ENCODE peak calls at places on chromosomes 6 and 20, in six cellular contexts. M, Y, C, Z, I and R are unnamed samples.

GRCh38 chr6:152750694-152751093 is at the start of gene VIP:
- DNase-seq in M (no peak), Y (no peak), C (no peak), Z (no peak), I (peak), R (no peak)

GRCh38 chr6:31441368-31442267 is 38.2 kb downstream of the MICA start:
- DNase-seq in M (peak), Y (peak), C (peak), Z (peak), I (peak), R (peak)

GRCh38 chr6:140554421-140554820 is 1180.0 kb upstream of the CITED2 start:
- DNase-seq in M (no peak), Y (no peak), C (no peak), Z (no peak), I (no peak), R (no peak)

GRCh38 chr6:115398607-115399006 is 662.1 kb downstream of the FRK start:
- DNase-seq in M (no peak), Y (no peak), C (no peak), Z (no peak), I (no peak), R (no peak)

GRCh38 chr20:21286775-21287174 is 16.4 kb upstream of the XRN2 start:
- DNase-seq in M (no peak), Y (no peak), C (no peak), Z (no peak), I (no peak), R (no peak)

GRCh38 chr6:141364232-141364631 is 768.5 kb upstream of the GJE1 start:
- DNase-seq in M (no peak), Y (no peak), C (no peak), Z (no peak), I (no peak), R (no peak)

GRCh38 chr6:36853325-36853724 is 14.1 kb upstream of the CPNE5 start:
- DNase-seq in M (no peak), Y (no peak), C (no peak), Z (no peak), I (no peak), R (no peak)

GRCh38 chr20:62355527-62356142 is 11.5 kb downstream of the LAMA5 start:
- DNase-seq in M (no peak), Y (peak), C (no peak), Z (no peak), I (no peak), R (no peak)

GRCh38 chr6:100464910-100465700 is at the start of gene SIM1:
- DNase-seq in M (no peak), Y (no peak), C (no peak), Z (no peak), I (no peak), R (no peak)

GRCh38 chr20:17867546-17867945 is 101.0 kb downstream of the SNX5 start:
- DNase-seq in M (no peak), Y (no peak), C (no peak), Z (no peak), I (no peak), R (no peak)

GRCh38 chr6:22657341-22657985 is 88.1 kb downstream of the HDGFL1 start:
- DNase-seq in M (no peak), Y (peak), C (peak), Z (peak), I (peak), R (no peak)

GRCh38 chr6:2028457-2029038 is 216.9 kb downstream of the GMDS start:
- DNase-seq in M (no peak), Y (no peak), C (no peak), Z (peak), I (no peak), R (no peak)

GRCh38 chr6:170446841-170447560 is 106.1 kb downstream of the PSMB1 start:
- DNase-seq in M (no peak), Y (no peak), C (no peak), Z (no peak), I (no peak), R (no peak)

GRCh38 chr20:61397146-61397545 is 145.1 kb downstream of the CDH4 start:
- DNase-seq in M (no peak), Y (no peak), C (no peak), Z (no peak), I (no peak), R (no peak)

GRCh38 chr6:134007077-134007476 is 45.3 kb downstream of the SLC2A12 start:
- DNase-seq in M (no peak), Y (no peak), C (no peak), Z (no peak), I (no peak), R (no peak)

GRCh38 chr6:83511901-83512681 is at the start of gene PRSS35:
- DNase-seq in M (no peak), Y (peak), C (peak), Z (no peak), I (peak), R (no peak)

GRCh38 chr6:126781582-126781981 is 336.9 kb upstream of the RSPO3 start:
- DNase-seq in M (no peak), Y (no peak), C (no peak), Z (no peak), I (no peak), R (no peak)

GRCh38 chr20:6008254-6008653 is 45.6 kb downstream of the LRRN4 start:
- DNase-seq in M (no peak), Y (peak), C (no peak), Z (no peak), I (no peak), R (no peak)

GRCh38 chr20:16404640-16405039 is 168.6 kb downstream of the KIF16B start:
- DNase-seq in M (no peak), Y (no peak), C (no peak), Z (no peak), I (no peak), R (no peak)

GRCh38 chr6:9401936-9402335 is 966.6 kb upstream of the SLC35B3 start:
- DNase-seq in M (no peak), Y (no peak), C (no peak), Z (no peak), I (no peak), R (no peak)

GRCh38 chr6:144528605-144529425 is 243.7 kb downstream of the UTRN start:
- DNase-seq in M (no peak), Y (no peak), C (no peak), Z (no peak), I (peak), R (no peak)

GRCh38 chr6:116629467-116630063 is 13.3 kb downstream of the RSPH4A start:
- DNase-seq in M (no peak), Y (no peak), C (no peak), Z (no peak), I (no peak), R (no peak)

GRCh38 chr6:13406781-13407180 is 78.4 kb upstream of the TBC1D7 start:
- DNase-seq in M (no peak), Y (peak), C (no peak), Z (no peak), I (no peak), R (no peak)

GRCh38 chr20:5316188-5317158 is at the start of gene PROKR2:
- DNase-seq in M (no peak), Y (no peak), C (no peak), Z (no peak), I (no peak), R (no peak)

GRCh38 chr20:61252601-61253263 is 671 bp downstream of the CDH4 start:
- DNase-seq in M (no peak), Y (no peak), C (no peak), Z (no peak), I (no peak), R (no peak)

GRCh38 chr6:162726997-162727346 is 594 bp downstream of the PRKN start:
- DNase-seq in M (no peak), Y (no peak), C (no peak), Z (no peak), I (no peak), R (peak)

GRCh38 chr6:133202610-133203343 is 38.4 kb upstream of the EYA4 start:
- DNase-seq in M (no peak), Y (no peak), C (no peak), Z (no peak), I (no peak), R (no peak)